ENCODE peak calls at places on chromosomes 11 and 22, in ten cellular contexts. One of them, this sample, is unnamed.

GRCh38 chr11:121722431-121723256 is 269.9 kb upstream of the SORL1-AS1 start:
- DNase-seq in stomach: peak
- DNase-seq in HFF-Myc: peak
- DNase-seq in fibroblast of pulmonary artery: peak
- DNase-seq in GM23338: peak
- DNase-seq in neural crest cell: peak
- DNase-seq in GM13977: peak
- DNase-seq in mesothelial cell of epicardium: peak
- DNase-seq in glutamatergic neuron: peak
- DNase-seq in mucosa of descending colon: peak
- DNase-seq in this sample: peak

GRCh38 chr11:112785717-112786116 is 175.5 kb upstream of the NCAM1 start:
- DNase-seq in mucosa of descending colon: no peak
- DNase-seq in neural crest cell: no peak
- DNase-seq in GM23338: no peak
- DNase-seq in HFF-Myc: no peak
- DNase-seq in fibroblast of pulmonary artery: peak
- DNase-seq in glutamatergic neuron: no peak
- DNase-seq in mesothelial cell of epicardium: no peak
- DNase-seq in stomach: no peak
- DNase-seq in GM13977: no peak
- DNase-seq in this sample: no peak

GRCh38 chr22:31238057-31238456 is 26.0 kb downstream of the LIMK2 start:
- DNase-seq in stomach: no peak
- DNase-seq in neural crest cell: no peak
- DNase-seq in GM13977: peak
- DNase-seq in GM23338: no peak
- DNase-seq in HFF-Myc: no peak
- DNase-seq in mesothelial cell of epicardium: no peak
- DNase-seq in glutamatergic neuron: no peak
- DNase-seq in mucosa of descending colon: no peak
- DNase-seq in fibroblast of pulmonary artery: no peak
- DNase-seq in this sample: no peak

GRCh38 chr22:31177420-31178162 is 17.6 kb downstream of the RNF185 start:
- DNase-seq in HFF-Myc: peak
- DNase-seq in neural crest cell: no peak
- DNase-seq in GM13977: no peak
- DNase-seq in GM23338: no peak
- DNase-seq in glutamatergic neuron: no peak
- DNase-seq in mucosa of descending colon: no peak
- DNase-seq in mesothelial cell of epicardium: no peak
- DNase-seq in fibroblast of pulmonary artery: peak
- DNase-seq in stomach: no peak
- DNase-seq in this sample: no peak

GRCh38 chr11:118915396-118915795 is 10.3 kb downstream of the BCL9L start:
- DNase-seq in GM13977: no peak
- DNase-seq in fibroblast of pulmonary artery: no peak
- DNase-seq in glutamatergic neuron: no peak
- DNase-seq in mesothelial cell of epicardium: no peak
- DNase-seq in stomach: no peak
- DNase-seq in neural crest cell: no peak
- DNase-seq in GM23338: no peak
- DNase-seq in mucosa of descending colon: no peak
- DNase-seq in HFF-Myc: no peak
- DNase-seq in this sample: no peak

GRCh38 chr22:17943533-17944204 is 80.7 kb downstream of the MICAL3 start:
- DNase-seq in mesothelial cell of epicardium: no peak
- DNase-seq in fibroblast of pulmonary artery: no peak
- DNase-seq in glutamatergic neuron: no peak
- DNase-seq in GM13977: no peak
- DNase-seq in mucosa of descending colon: no peak
- DNase-seq in HFF-Myc: no peak
- DNase-seq in stomach: no peak
- DNase-seq in GM23338: no peak
- DNase-seq in neural crest cell: no peak
- DNase-seq in this sample: no peak

GRCh38 chr11:41872458-41872857 is 413.0 kb upstream of the LRRC4C start:
- DNase-seq in fibroblast of pulmonary artery: no peak
- DNase-seq in stomach: no peak
- DNase-seq in GM13977: no peak
- DNase-seq in glutamatergic neuron: peak
- DNase-seq in mesothelial cell of epicardium: no peak
- DNase-seq in HFF-Myc: no peak
- DNase-seq in mucosa of descending colon: no peak
- DNase-seq in GM23338: no peak
- DNase-seq in neural crest cell: no peak
- DNase-seq in this sample: no peak

GRCh38 chr11:95067828-95068244 is 1.1 kb downstream of the SRSF8 start:
- DNase-seq in mucosa of descending colon: no peak
- DNase-seq in glutamatergic neuron: no peak
- DNase-seq in HFF-Myc: no peak
- DNase-seq in GM13977: no peak
- DNase-seq in GM23338: no peak
- DNase-seq in neural crest cell: no peak
- DNase-seq in stomach: no peak
- DNase-seq in mesothelial cell of epicardium: peak
- DNase-seq in fibroblast of pulmonary artery: no peak
- DNase-seq in this sample: no peak

GRCh38 chr22:50141462-50141861 is 29.1 kb upstream of the PANX2 start:
- DNase-seq in fibroblast of pulmonary artery: no peak
- DNase-seq in GM23338: no peak
- DNase-seq in HFF-Myc: no peak
- DNase-seq in glutamatergic neuron: no peak
- DNase-seq in mucosa of descending colon: no peak
- DNase-seq in neural crest cell: no peak
- DNase-seq in mesothelial cell of epicardium: no peak
- DNase-seq in GM13977: no peak
- DNase-seq in stomach: no peak
- DNase-seq in this sample: no peak

GRCh38 chr22:50140615-50141014 is 29.9 kb upstream of the PANX2 start:
- DNase-seq in stomach: no peak
- DNase-seq in mucosa of descending colon: no peak
- DNase-seq in fibroblast of pulmonary artery: peak
- DNase-seq in GM23338: no peak
- DNase-seq in GM13977: no peak
- DNase-seq in neural crest cell: no peak
- DNase-seq in glutamatergic neuron: no peak
- DNase-seq in mesothelial cell of epicardium: no peak
- DNase-seq in HFF-Myc: no peak
- DNase-seq in this sample: no peak

GRCh38 chr22:50143096-50143495 is 27.4 kb upstream of the PANX2 start:
- DNase-seq in HFF-Myc: no peak
- DNase-seq in mesothelial cell of epicardium: no peak
- DNase-seq in GM13977: no peak
- DNase-seq in neural crest cell: no peak
- DNase-seq in GM23338: no peak
- DNase-seq in stomach: no peak
- DNase-seq in mucosa of descending colon: no peak
- DNase-seq in fibroblast of pulmonary artery: no peak
- DNase-seq in glutamatergic neuron: no peak
- DNase-seq in this sample: no peak

GRCh38 chr22:50139843-50140415 is 30.6 kb upstream of the PANX2 start:
- DNase-seq in mesothelial cell of epicardium: no peak
- DNase-seq in fibroblast of pulmonary artery: peak
- DNase-seq in mucosa of descending colon: no peak
- DNase-seq in HFF-Myc: no peak
- DNase-seq in stomach: no peak
- DNase-seq in GM13977: no peak
- DNase-seq in neural crest cell: no peak
- DNase-seq in glutamatergic neuron: no peak
- DNase-seq in GM23338: no peak
- DNase-seq in this sample: no peak

DNA sequence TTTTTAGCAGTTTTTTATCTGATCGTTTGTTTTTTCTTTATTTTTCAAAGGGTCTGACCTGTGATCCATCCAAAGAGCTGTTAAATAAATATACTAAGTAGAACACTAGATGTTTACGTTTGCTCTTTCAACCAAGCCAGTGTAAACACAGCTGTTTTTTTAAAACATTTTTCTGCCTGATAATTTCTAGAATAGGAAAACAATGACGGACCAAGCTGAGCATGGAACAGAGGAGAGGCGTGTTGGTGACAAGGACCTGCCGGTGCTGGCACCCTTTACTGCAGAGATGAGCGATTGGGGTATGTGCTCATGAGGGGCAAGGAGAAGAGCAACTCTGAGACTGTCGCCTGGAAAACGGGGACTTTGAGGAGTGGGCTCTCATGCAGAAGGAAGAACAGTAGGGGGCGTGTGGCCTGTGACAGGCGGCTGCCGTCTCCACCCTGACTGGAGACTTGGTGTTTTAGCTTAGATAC is 28.6 kb upstream of the PANX2 start:
- DNase-seq in mucosa of descending colon: no peak
- DNase-seq in neural crest cell: peak
- DNase-seq in fibroblast of pulmonary artery: no peak
- DNase-seq in stomach: no peak
- DNase-seq in GM23338: peak
- DNase-seq in HFF-Myc: no peak
- DNase-seq in glutamatergic neuron: peak
- DNase-seq in GM13977: no peak
- DNase-seq in mesothelial cell of epicardium: no peak
- DNase-seq in this sample: peak
- TF ChIP-seq CTCF in mucosa of descending colon: no peak
- TF ChIP-seq CTCF in neural crest cell: peak
- TF ChIP-seq CTCF in fibroblast of pulmonary artery: peak
- TF ChIP-seq CTCF in stomach: no peak
- TF ChIP-seq CTCF in GM23338: peak
- TF ChIP-seq CTCF in HFF-Myc: no peak
- TF ChIP-seq CTCF in glutamatergic neuron: peak
- TF ChIP-seq CTCF in GM13977: no peak
- TF ChIP-seq CTCF in mesothelial cell of epicardium: no peak
- TF ChIP-seq CTCF in this sample: peak

GRCh38 chr11:125331357-125331756 is 164.7 kb downstream of the FEZ1 start:
- DNase-seq in stomach: no peak
- DNase-seq in neural crest cell: no peak
- DNase-seq in GM13977: no peak
- DNase-seq in mucosa of descending colon: no peak
- DNase-seq in GM23338: no peak
- DNase-seq in mesothelial cell of epicardium: no peak
- DNase-seq in HFF-Myc: no peak
- DNase-seq in fibroblast of pulmonary artery: no peak
- DNase-seq in glutamatergic neuron: no peak
- DNase-seq in this sample: no peak
- TF ChIP-seq CTCF in stomach: no peak
- TF ChIP-seq CTCF in neural crest cell: no peak
- TF ChIP-seq CTCF in GM13977: no peak
- TF ChIP-seq CTCF in mucosa of descending colon: no peak
- TF ChIP-seq CTCF in GM23338: no peak
- TF ChIP-seq CTCF in mesothelial cell of epicardium: no peak
- TF ChIP-seq CTCF in HFF-Myc: no peak
- TF ChIP-seq CTCF in fibroblast of pulmonary artery: no peak
- TF ChIP-seq CTCF in glutamatergic neuron: no peak
- TF ChIP-seq CTCF in this sample: no peak

GRCh38 chr22:23070418-23071162 is at the start of gene GNAZ:
- DNase-seq in mucosa of descending colon: peak
- DNase-seq in fibroblast of pulmonary artery: no peak
- DNase-seq in mesothelial cell of epicardium: no peak
- DNase-seq in GM13977: peak
- DNase-seq in glutamatergic neuron: peak
- DNase-seq in GM23338: peak
- DNase-seq in neural crest cell: peak
- DNase-seq in stomach: no peak
- DNase-seq in HFF-Myc: no peak
- DNase-seq in this sample: peak
- TF ChIP-seq CTCF in mucosa of descending colon: no peak
- TF ChIP-seq CTCF in fibroblast of pulmonary artery: no peak
- TF ChIP-seq CTCF in mesothelial cell of epicardium: no peak
- TF ChIP-seq CTCF in GM13977: no peak
- TF ChIP-seq CTCF in glutamatergic neuron: no peak
- TF ChIP-seq CTCF in GM23338: no peak
- TF ChIP-seq CTCF in neural crest cell: no peak
- TF ChIP-seq CTCF in stomach: no peak
- TF ChIP-seq CTCF in HFF-Myc: no peak
- TF ChIP-seq CTCF in this sample: no peak

GRCh38 chr22:19643448-19644313 is 70.6 kb upstream of the SEPTIN5 start:
- DNase-seq in mesothelial cell of epicardium: no peak
- DNase-seq in neural crest cell: no peak
- DNase-seq in stomach: no peak
- DNase-seq in glutamatergic neuron: no peak
- DNase-seq in HFF-Myc: no peak
- DNase-seq in fibroblast of pulmonary artery: no peak
- DNase-seq in GM13977: no peak
- DNase-seq in mucosa of descending colon: no peak
- DNase-seq in GM23338: no peak
- DNase-seq in this sample: no peak

GRCh38 chr22:19640306-19640705 is 74.0 kb upstream of the SEPTIN5 start:
- DNase-seq in neural crest cell: no peak
- DNase-seq in GM13977: no peak
- DNase-seq in glutamatergic neuron: no peak
- DNase-seq in stomach: no peak
- DNase-seq in mucosa of descending colon: no peak
- DNase-seq in fibroblast of pulmonary artery: no peak
- DNase-seq in GM23338: no peak
- DNase-seq in HFF-Myc: no peak
- DNase-seq in mesothelial cell of epicardium: no peak
- DNase-seq in this sample: no peak

GRCh38 chr22:19639610-19640135 is 74.6 kb upstream of the SEPTIN5 start:
- DNase-seq in neural crest cell: no peak
- DNase-seq in glutamatergic neuron: no peak
- DNase-seq in fibroblast of pulmonary artery: no peak
- DNase-seq in stomach: no peak
- DNase-seq in GM13977: no peak
- DNase-seq in HFF-Myc: no peak
- DNase-seq in mucosa of descending colon: no peak
- DNase-seq in GM23338: no peak
- DNase-seq in mesothelial cell of epicardium: no peak
- DNase-seq in this sample: no peak

GRCh38 chr22:19641983-19642451 is 72.3 kb upstream of the SEPTIN5 start:
- DNase-seq in neural crest cell: no peak
- DNase-seq in HFF-Myc: no peak
- DNase-seq in GM23338: no peak
- DNase-seq in glutamatergic neuron: no peak
- DNase-seq in GM13977: no peak
- DNase-seq in stomach: no peak
- DNase-seq in mucosa of descending colon: no peak
- DNase-seq in fibroblast of pulmonary artery: no peak
- DNase-seq in mesothelial cell of epicardium: no peak
- DNase-seq in this sample: no peak

DNA sequence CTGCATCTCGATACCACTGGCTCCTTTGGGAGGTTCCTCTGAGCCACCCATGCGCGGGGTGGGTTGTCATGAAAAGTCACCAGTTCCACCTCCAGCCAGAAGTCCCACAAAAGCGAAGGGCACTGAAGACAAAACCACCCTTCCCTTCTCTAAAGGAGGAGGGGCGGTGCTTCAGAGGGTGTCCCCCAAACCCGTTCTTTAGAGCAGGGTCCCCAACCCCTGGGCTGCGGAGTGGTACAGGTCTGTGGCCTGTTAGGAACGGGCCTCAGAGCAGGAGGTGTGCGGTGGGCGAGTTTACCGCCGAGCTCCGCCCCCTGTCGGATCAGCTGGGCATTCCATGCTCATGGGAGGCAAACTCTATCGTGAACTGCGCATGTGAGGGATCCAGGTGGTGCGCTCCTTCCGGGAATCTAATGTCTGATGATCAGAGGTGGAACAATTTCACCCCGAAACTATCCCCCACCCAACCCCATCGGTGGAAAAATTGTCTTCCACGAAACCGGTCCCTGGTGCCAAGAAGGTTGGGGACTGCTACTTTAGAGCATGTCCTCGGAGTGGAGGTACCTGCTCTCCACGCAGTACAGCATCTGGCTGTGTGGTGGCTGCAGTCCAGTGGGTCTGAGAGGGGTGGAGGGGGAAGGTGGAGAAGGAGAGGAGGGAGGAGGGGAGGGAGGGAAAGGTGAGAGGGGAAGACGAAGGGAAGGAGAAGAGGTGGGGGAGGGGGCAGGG is 72.9 kb upstream of the SEPTIN5 start:
- DNase-seq in glutamatergic neuron: peak
- DNase-seq in mesothelial cell of epicardium: peak
- DNase-seq in stomach: no peak
- DNase-seq in HFF-Myc: no peak
- DNase-seq in mucosa of descending colon: no peak
- DNase-seq in GM23338: peak
- DNase-seq in fibroblast of pulmonary artery: peak
- DNase-seq in neural crest cell: peak
- DNase-seq in GM13977: no peak
- DNase-seq in this sample: peak
- TF ChIP-seq CTCF in glutamatergic neuron: peak
- TF ChIP-seq CTCF in mesothelial cell of epicardium: peak
- TF ChIP-seq CTCF in stomach: no peak
- TF ChIP-seq CTCF in HFF-Myc: peak
- TF ChIP-seq CTCF in mucosa of descending colon: no peak
- TF ChIP-seq CTCF in GM23338: peak
- TF ChIP-seq CTCF in fibroblast of pulmonary artery: peak
- TF ChIP-seq CTCF in neural crest cell: peak
- TF ChIP-seq CTCF in GM13977: no peak
- TF ChIP-seq CTCF in this sample: peak